ENCODE peak calls at places on chromosomes 13 and 19, in seven cellular contexts. One of them, this sample, is unnamed.

GRCh38 chr13:48631441-48631840 is 22.3 kb upstream of the CYSLTR2 start:
- DNase-seq in CD8-positive, alpha-beta T cell: no peak
- DNase-seq in GM12865: no peak
- DNase-seq in progenitor cell of endocrine pancreas: no peak
- DNase-seq in cardiac muscle cell: no peak
- DNase-seq in IMR-90: no peak
- DNase-seq in H9: no peak
- DNase-seq in this sample: no peak

GRCh38 chr13:106690779-106691178 is 122.8 kb upstream of the ARGLU1 start:
- DNase-seq in CD8-positive, alpha-beta T cell: no peak
- DNase-seq in GM12865: no peak
- DNase-seq in progenitor cell of endocrine pancreas: no peak
- DNase-seq in cardiac muscle cell: no peak
- DNase-seq in IMR-90: no peak
- DNase-seq in H9: no peak
- DNase-seq in this sample: no peak

GRCh38 chr13:43473437-43473836 is 313.3 kb downstream of the ENOX1 start:
- DNase-seq in CD8-positive, alpha-beta T cell: no peak
- DNase-seq in GM12865: no peak
- DNase-seq in progenitor cell of endocrine pancreas: no peak
- DNase-seq in cardiac muscle cell: peak
- DNase-seq in IMR-90: no peak
- DNase-seq in H9: no peak
- DNase-seq in this sample: no peak

GRCh38 chr13:20353973-20354372 is 121.9 kb upstream of the GJB6 start:
- DNase-seq in CD8-positive, alpha-beta T cell: no peak
- DNase-seq in GM12865: no peak
- DNase-seq in progenitor cell of endocrine pancreas: no peak
- DNase-seq in cardiac muscle cell: no peak
- DNase-seq in IMR-90: peak
- DNase-seq in H9: no peak
- DNase-seq in this sample: no peak

GRCh38 chr13:77545626-77546412 is 10.3 kb downstream of the SCEL start:
- DNase-seq in CD8-positive, alpha-beta T cell: no peak
- DNase-seq in GM12865: no peak
- DNase-seq in progenitor cell of endocrine pancreas: no peak
- DNase-seq in cardiac muscle cell: peak
- DNase-seq in IMR-90: no peak
- DNase-seq in H9: no peak
- DNase-seq in this sample: no peak

GRCh38 chr19:19224852-19225494 is 13.2 kb downstream of the NCAN start:
- DNase-seq in CD8-positive, alpha-beta T cell: peak
- DNase-seq in GM12865: peak
- DNase-seq in progenitor cell of endocrine pancreas: peak
- DNase-seq in cardiac muscle cell: peak
- DNase-seq in IMR-90: peak
- DNase-seq in H9: peak
- DNase-seq in this sample: no peak

GRCh38 chr19:48797103-48797502 is 13.7 kb downstream of the BCAT2 start:
- DNase-seq in CD8-positive, alpha-beta T cell: no peak
- DNase-seq in GM12865: no peak
- DNase-seq in progenitor cell of endocrine pancreas: no peak
- DNase-seq in cardiac muscle cell: no peak
- DNase-seq in IMR-90: no peak
- DNase-seq in H9: no peak
- DNase-seq in this sample: no peak

GRCh38 chr19:18756896-18757295 is 34.2 kb downstream of the COMP start:
- DNase-seq in CD8-positive, alpha-beta T cell: no peak
- DNase-seq in GM12865: no peak
- DNase-seq in progenitor cell of endocrine pancreas: no peak
- DNase-seq in cardiac muscle cell: no peak
- DNase-seq in IMR-90: no peak
- DNase-seq in H9: no peak
- DNase-seq in this sample: no peak

GRCh38 chr19:58401825-58402433 is 6.5 kb downstream of the RNF225 start:
- DNase-seq in CD8-positive, alpha-beta T cell: no peak
- DNase-seq in GM12865: no peak
- DNase-seq in progenitor cell of endocrine pancreas: no peak
- DNase-seq in cardiac muscle cell: no peak
- DNase-seq in IMR-90: no peak
- DNase-seq in H9: no peak
- DNase-seq in this sample: no peak

GRCh38 chr13:101868585-101869469 is 416.4 kb downstream of the ITGBL1 start:
- DNase-seq in CD8-positive, alpha-beta T cell: no peak
- DNase-seq in GM12865: no peak
- DNase-seq in progenitor cell of endocrine pancreas: no peak
- DNase-seq in cardiac muscle cell: peak
- DNase-seq in IMR-90: no peak
- DNase-seq in H9: no peak
- DNase-seq in this sample: no peak

GRCh38 chr13:48000559-48001126 is 430 bp downstream of the SUCLA2 start:
- DNase-seq in CD8-positive, alpha-beta T cell: no peak
- DNase-seq in GM12865: no peak
- DNase-seq in progenitor cell of endocrine pancreas: no peak
- DNase-seq in cardiac muscle cell: peak
- DNase-seq in IMR-90: peak
- DNase-seq in H9: peak
- DNase-seq in this sample: no peak

GRCh38 chr13:112756081-112756480 is 66.2 kb downstream of the ATP11A start:
- DNase-seq in CD8-positive, alpha-beta T cell: no peak
- DNase-seq in GM12865: no peak
- DNase-seq in progenitor cell of endocrine pancreas: no peak
- DNase-seq in cardiac muscle cell: no peak
- DNase-seq in IMR-90: no peak
- DNase-seq in H9: no peak
- DNase-seq in this sample: no peak

GRCh38 chr13:98576215-98576945 is 527 bp downstream of the STK24 start:
- DNase-seq in CD8-positive, alpha-beta T cell: no peak
- DNase-seq in GM12865: peak
- DNase-seq in progenitor cell of endocrine pancreas: peak
- DNase-seq in cardiac muscle cell: peak
- DNase-seq in IMR-90: no peak
- DNase-seq in H9: no peak
- DNase-seq in this sample: no peak

GRCh38 chr19:5895409-5895808 is 8.2 kb downstream of the NDUFA11 start:
- DNase-seq in CD8-positive, alpha-beta T cell: no peak
- DNase-seq in GM12865: no peak
- DNase-seq in progenitor cell of endocrine pancreas: no peak
- DNase-seq in cardiac muscle cell: no peak
- DNase-seq in IMR-90: no peak
- DNase-seq in H9: no peak
- DNase-seq in this sample: no peak

GRCh38 chr19:5895890-5896289 is 7.7 kb downstream of the NDUFA11 start:
- DNase-seq in CD8-positive, alpha-beta T cell: no peak
- DNase-seq in GM12865: no peak
- DNase-seq in progenitor cell of endocrine pancreas: no peak
- DNase-seq in cardiac muscle cell: no peak
- DNase-seq in IMR-90: no peak
- DNase-seq in H9: no peak
- DNase-seq in this sample: no peak

GRCh38 chr19:5899728-5900526 is 3.7 kb downstream of the NDUFA11 start:
- DNase-seq in CD8-positive, alpha-beta T cell: no peak
- DNase-seq in GM12865: no peak
- DNase-seq in progenitor cell of endocrine pancreas: no peak
- DNase-seq in cardiac muscle cell: no peak
- DNase-seq in IMR-90: no peak
- DNase-seq in H9: no peak
- DNase-seq in this sample: no peak

GRCh38 chr19:5896365-5897076 is 7.1 kb downstream of the NDUFA11 start:
- DNase-seq in CD8-positive, alpha-beta T cell: no peak
- DNase-seq in GM12865: no peak
- DNase-seq in progenitor cell of endocrine pancreas: no peak
- DNase-seq in cardiac muscle cell: no peak
- DNase-seq in IMR-90: no peak
- DNase-seq in H9: no peak
- DNase-seq in this sample: peak

DNA sequence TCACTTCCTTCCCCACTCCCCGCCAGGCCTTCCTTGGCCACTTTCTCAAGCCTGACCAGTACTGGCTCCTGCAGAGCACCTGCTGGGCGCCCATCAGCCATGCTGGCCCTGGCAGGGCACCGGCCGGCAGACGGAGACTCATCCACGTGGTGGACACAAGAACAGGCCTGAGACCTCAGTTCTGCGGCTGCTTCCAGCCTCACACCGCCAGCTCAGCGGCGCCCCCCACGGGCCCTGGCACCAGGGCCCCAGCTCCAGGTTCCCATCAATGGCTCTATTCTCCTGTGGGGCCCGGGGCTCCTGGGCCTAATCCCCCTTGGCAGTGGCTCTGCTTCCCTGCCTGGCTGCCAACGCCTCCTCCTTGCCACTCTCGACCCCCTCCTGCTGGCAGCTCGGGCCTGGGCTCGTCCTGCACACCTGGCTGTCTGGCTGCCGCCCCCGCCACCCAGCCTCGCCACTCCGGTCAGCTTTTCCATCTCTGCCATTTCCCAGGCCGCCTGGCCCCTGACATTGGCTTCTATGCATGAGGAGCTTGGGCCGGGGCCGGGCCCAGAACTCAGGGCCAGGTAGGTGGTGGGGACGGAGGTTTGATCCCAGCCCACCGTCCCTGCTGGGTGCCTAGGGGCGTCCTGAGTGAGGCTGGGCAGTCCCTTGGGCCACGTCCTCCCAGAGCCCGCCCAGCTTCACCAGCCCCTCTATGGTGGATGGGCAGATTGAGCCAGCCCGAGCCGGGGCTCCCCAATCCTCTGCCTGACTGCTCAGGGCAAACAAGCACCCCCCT is 6.2 kb downstream of the NDUFA11 start:
- DNase-seq in CD8-positive, alpha-beta T cell: no peak
- DNase-seq in GM12865: no peak
- DNase-seq in progenitor cell of endocrine pancreas: no peak
- DNase-seq in cardiac muscle cell: no peak
- DNase-seq in IMR-90: no peak
- DNase-seq in H9: no peak
- DNase-seq in this sample: no peak
- TF ChIP-seq CTCF in CD8-positive, alpha-beta T cell: no peak
- TF ChIP-seq CTCF in GM12865: no peak
- TF ChIP-seq CTCF in progenitor cell of endocrine pancreas: no peak
- TF ChIP-seq CTCF in cardiac muscle cell: no peak
- TF ChIP-seq CTCF in IMR-90: no peak
- TF ChIP-seq CTCF in H9: peak
- TF ChIP-seq CTCF in this sample: peak

DNA sequence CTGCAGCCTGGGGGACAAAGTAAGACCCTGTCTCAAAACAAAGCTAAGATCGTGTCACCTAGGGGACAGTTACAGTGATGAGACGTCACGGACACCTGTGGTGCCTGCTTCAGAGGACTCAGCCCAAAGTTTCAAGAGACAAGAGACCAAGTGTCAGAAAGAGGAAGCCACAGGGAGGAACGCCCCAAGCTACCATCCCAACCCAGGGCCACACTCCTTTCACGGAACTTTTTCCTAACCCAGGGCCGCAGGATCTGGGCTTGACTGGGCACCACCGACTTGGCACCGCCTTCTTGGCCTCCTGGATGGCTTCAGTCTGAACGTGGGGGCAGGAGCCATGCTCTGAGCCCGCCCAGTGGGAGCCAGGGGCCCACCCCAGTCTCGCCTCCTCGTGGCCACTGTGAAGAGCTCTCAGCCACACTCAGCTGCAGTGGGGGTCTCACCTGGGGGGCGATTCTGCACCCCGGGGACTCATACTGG is 8.5 kb downstream of the MOB3A start:
- DNase-seq in CD8-positive, alpha-beta T cell: no peak
- DNase-seq in GM12865: peak
- DNase-seq in progenitor cell of endocrine pancreas: no peak
- DNase-seq in cardiac muscle cell: no peak
- DNase-seq in IMR-90: no peak
- DNase-seq in H9: no peak
- DNase-seq in this sample: no peak
- TF ChIP-seq CTCF in CD8-positive, alpha-beta T cell: no peak
- TF ChIP-seq CTCF in GM12865: peak
- TF ChIP-seq CTCF in progenitor cell of endocrine pancreas: no peak
- TF ChIP-seq CTCF in cardiac muscle cell: no peak
- TF ChIP-seq CTCF in IMR-90: no peak
- TF ChIP-seq CTCF in H9: no peak
- TF ChIP-seq CTCF in this sample: no peak

DNA sequence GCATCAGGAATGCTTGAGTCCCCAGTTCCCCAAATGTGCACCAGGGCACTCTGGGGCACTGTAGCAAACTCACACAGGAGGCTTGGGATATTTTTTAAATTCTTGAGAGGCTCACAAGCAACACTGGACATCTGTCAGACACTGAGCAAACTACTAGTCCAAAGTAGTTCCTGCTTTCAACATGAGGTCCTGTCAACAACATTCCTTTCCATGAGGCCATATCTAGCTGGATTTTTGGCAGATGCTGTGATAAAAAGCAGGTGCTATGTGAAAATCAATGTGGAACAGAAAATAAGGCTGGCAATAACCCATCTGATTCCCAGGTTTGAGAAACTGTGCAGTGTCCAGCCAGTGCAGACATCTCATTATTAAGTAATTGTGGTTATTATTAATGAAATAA is 50.5 kb downstream of the STARD13 start:
- DNase-seq in CD8-positive, alpha-beta T cell: no peak
- DNase-seq in GM12865: no peak
- DNase-seq in progenitor cell of endocrine pancreas: no peak
- DNase-seq in cardiac muscle cell: peak
- DNase-seq in IMR-90: peak
- DNase-seq in H9: no peak
- DNase-seq in this sample: no peak
- TF ChIP-seq CTCF in CD8-positive, alpha-beta T cell: no peak
- TF ChIP-seq CTCF in GM12865: no peak
- TF ChIP-seq CTCF in progenitor cell of endocrine pancreas: no peak
- TF ChIP-seq CTCF in cardiac muscle cell: no peak
- TF ChIP-seq CTCF in IMR-90: no peak
- TF ChIP-seq CTCF in H9: no peak
- TF ChIP-seq CTCF in this sample: peak

GRCh38 chr13:27794075-27794691 is 1.9 kb downstream of the GSX1 start:
- DNase-seq in CD8-positive, alpha-beta T cell: no peak
- DNase-seq in GM12865: no peak
- DNase-seq in progenitor cell of endocrine pancreas: no peak
- DNase-seq in cardiac muscle cell: no peak
- DNase-seq in IMR-90: no peak
- DNase-seq in H9: no peak
- DNase-seq in this sample: no peak

GRCh38 chr13:27795718-27796019 is 3.4 kb downstream of the GSX1 start:
- DNase-seq in CD8-positive, alpha-beta T cell: no peak
- DNase-seq in GM12865: no peak
- DNase-seq in progenitor cell of endocrine pancreas: no peak
- DNase-seq in cardiac muscle cell: no peak
- DNase-seq in IMR-90: no peak
- DNase-seq in H9: no peak
- DNase-seq in this sample: no peak

GRCh38 chr13:27794921-27795717 is 2.8 kb downstream of the GSX1 start:
- DNase-seq in CD8-positive, alpha-beta T cell: no peak
- DNase-seq in GM12865: no peak
- DNase-seq in progenitor cell of endocrine pancreas: no peak
- DNase-seq in cardiac muscle cell: no peak
- DNase-seq in IMR-90: no peak
- DNase-seq in H9: peak
- DNase-seq in this sample: no peak

GRCh38 chr13:27796544-27797227 is 4.4 kb downstream of the GSX1 start:
- DNase-seq in CD8-positive, alpha-beta T cell: no peak
- DNase-seq in GM12865: no peak
- DNase-seq in progenitor cell of endocrine pancreas: no peak
- DNase-seq in cardiac muscle cell: no peak
- DNase-seq in IMR-90: no peak
- DNase-seq in H9: no peak
- DNase-seq in this sample: no peak

DNA sequence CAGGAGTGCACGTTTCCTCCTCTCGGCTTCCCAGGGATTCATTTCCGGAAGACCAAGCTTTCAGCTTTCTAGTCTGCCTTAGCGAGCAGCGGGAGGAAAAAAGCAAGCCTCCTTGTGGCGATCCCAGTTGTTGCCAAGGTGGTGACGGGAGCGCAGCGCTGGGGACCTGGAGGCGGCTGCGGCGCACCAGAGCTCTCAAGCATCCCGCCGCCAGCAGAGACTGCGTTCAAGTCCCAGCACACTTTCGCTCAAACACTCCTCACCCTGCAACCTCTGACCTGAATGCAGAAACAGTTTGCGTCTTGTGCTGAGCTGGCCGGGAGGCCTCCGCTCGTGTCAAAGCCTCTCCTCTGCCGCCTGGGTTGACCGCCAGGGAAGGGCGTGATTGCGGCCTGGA is 4.9 kb downstream of the GSX1 start:
- DNase-seq in CD8-positive, alpha-beta T cell: no peak
- DNase-seq in GM12865: no peak
- DNase-seq in progenitor cell of endocrine pancreas: peak
- DNase-seq in cardiac muscle cell: peak
- DNase-seq in IMR-90: peak
- DNase-seq in H9: peak
- DNase-seq in this sample: no peak
- TF ChIP-seq CTCF in CD8-positive, alpha-beta T cell: no peak
- TF ChIP-seq CTCF in GM12865: no peak
- TF ChIP-seq CTCF in progenitor cell of endocrine pancreas: peak
- TF ChIP-seq CTCF in cardiac muscle cell: peak
- TF ChIP-seq CTCF in IMR-90: peak
- TF ChIP-seq CTCF in H9: peak
- TF ChIP-seq CTCF in this sample: peak